ENCODE peak calls at places on chromosome 2, in seven cellular contexts. H is SJSA1, Z is left ventricle myocardium inferior, J is thyroid gland, O is OCI-LY7, F is mammary epithelial cell, C is stomach. D is an unnamed sample.

GRCh38 chr2:41602351-41602750 is 445.5 kb upstream of the PKDCC start:
- DNase-seq in H (no peak), Z (peak), J (no peak), O (no peak), F (no peak), C (no peak), D (no peak)

GRCh38 chr2:238079874-238080327 is 19.1 kb downstream of the SCLY start:
- DNase-seq in H (no peak), Z (no peak), J (no peak), O (no peak), F (no peak), C (no peak), D (no peak)

GRCh38 chr2:120605231-120605935 is 130.3 kb upstream of the GLI2 start:
- DNase-seq in H (no peak), Z (peak), J (peak), O (no peak), F (no peak), C (no peak), D (no peak)

GRCh38 chr2:8566788-8567468 is 114.9 kb upstream of the ID2 start:
- DNase-seq in H (no peak), Z (no peak), J (peak), O (no peak), F (no peak), C (no peak), D (no peak)

GRCh38 chr2:108632748-108633147 is 86.5 kb upstream of the RANBP2 start:
- DNase-seq in H (no peak), Z (no peak), J (no peak), O (no peak), F (no peak), C (no peak), D (no peak)

GRCh38 chr2:232386740-232387450 is 8.3 kb downstream of the ALPP start:
- DNase-seq in H (no peak), Z (no peak), J (peak), O (no peak), F (peak), C (no peak), D (no peak)

GRCh38 chr2:232365621-232366321 is 12.8 kb upstream of the ALPP start:
- DNase-seq in H (no peak), Z (no peak), J (no peak), O (peak), F (peak), C (no peak), D (no peak)

GRCh38 chr2:73971722-73972121 is 13.0 kb upstream of the TET3 start:
- DNase-seq in H (peak), Z (no peak), J (no peak), O (no peak), F (no peak), C (no peak), D (no peak)

GRCh38 chr2:106197878-106198277 is 3.8 kb upstream of the UXS1 start:
- DNase-seq in H (peak), Z (no peak), J (peak), O (no peak), F (peak), C (no peak), D (peak)

GRCh38 chr2:40096360-40096759 is 317.3 kb upstream of the THUMPD2 start:
- DNase-seq in H (peak), Z (no peak), J (no peak), O (no peak), F (no peak), C (no peak), D (no peak)

GRCh38 chr2:217947341-217948316 is 55.2 kb downstream of the TNS1 start:
- DNase-seq in H (no peak), Z (no peak), J (peak), O (no peak), F (no peak), C (peak), D (no peak)

GRCh38 chr2:43345391-43345813 is 119.0 kb upstream of the ZFP36L2 start:
- DNase-seq in H (no peak), Z (peak), J (peak), O (no peak), F (no peak), C (no peak), D (no peak)

GRCh38 chr2:239934571-239935171 is 90.5 kb downstream of the NDUFA10 start:
- DNase-seq in H (peak), Z (peak), J (peak), O (peak), F (no peak), C (peak), D (no peak)

GRCh38 chr2:128746356-128746755 is 427.7 kb upstream of the HS6ST1 start:
- DNase-seq in H (peak), Z (no peak), J (no peak), O (no peak), F (peak), C (no peak), D (no peak)

DNA sequence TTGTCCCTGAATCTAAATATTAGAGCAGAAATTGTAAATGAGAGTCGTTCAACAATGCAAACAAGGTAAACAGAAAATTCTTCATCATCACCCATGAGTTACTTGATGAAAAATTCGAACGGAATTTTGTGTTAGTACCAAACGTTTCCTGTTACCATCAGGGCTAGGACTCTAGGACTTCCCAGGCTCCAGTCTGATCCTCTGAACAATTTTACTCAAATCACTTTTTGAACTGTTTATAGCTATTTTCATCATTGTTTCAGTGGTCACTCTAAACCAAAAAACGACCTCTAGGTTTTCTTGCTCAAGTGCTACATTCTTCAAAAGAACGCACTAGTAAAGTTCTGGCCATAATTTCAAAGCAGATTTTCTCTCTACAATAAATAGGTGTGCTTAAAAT is 273.3 kb downstream of the MREG start:
- DNase-seq in H (peak), Z (no peak), J (no peak), O (no peak), F (no peak), C (no peak), D (no peak)
- H3K4me3 ChIP-seq in H (no peak), Z (no peak), J (no peak), O (no peak), F (no peak), C (no peak), D (no peak)

GRCh38 chr2:189791338-189792042 is 7.2 kb downstream of the PMS1 start:
- DNase-seq in H (no peak), Z (no peak), J (no peak), O (no peak), F (peak), C (no peak), D (no peak)
- H3K4me3 ChIP-seq in H (no peak), Z (no peak), J (no peak), O (no peak), F (peak), C (no peak), D (no peak)

GRCh38 chr2:85712849-85713612 is 18.9 kb downstream of the GNLY start:
- DNase-seq in H (no peak), Z (peak), J (peak), O (no peak), F (peak), C (peak), D (no peak)

GRCh38 chr2:85710687-85711577 is 16.8 kb downstream of the GNLY start:
- DNase-seq in H (peak), Z (peak), J (peak), O (no peak), F (no peak), C (no peak), D (no peak)

GRCh38 chr2:85712261-85712660 is 18.1 kb downstream of the GNLY start:
- DNase-seq in H (no peak), Z (peak), J (no peak), O (no peak), F (no peak), C (no peak), D (no peak)

GRCh38 chr2:85713836-85714235 is 19.7 kb downstream of the GNLY start:
- DNase-seq in H (no peak), Z (peak), J (peak), O (no peak), F (no peak), C (no peak), D (no peak)

GRCh38 chr2:85711578-85712060 is 17.5 kb downstream of the GNLY start:
- DNase-seq in H (no peak), Z (no peak), J (no peak), O (no peak), F (no peak), C (no peak), D (no peak)
- H3K4me3 ChIP-seq in H (no peak), Z (peak), J (peak), O (no peak), F (no peak), C (no peak), D (no peak)

GRCh38 chr2:84846041-84846663 is 34.7 kb downstream of the TRABD2A start:
- DNase-seq in H (peak), Z (no peak), J (no peak), O (peak), F (no peak), C (no peak), D (no peak)
- H3K4me3 ChIP-seq in H (no peak), Z (no peak), J (no peak), O (no peak), F (no peak), C (no peak), D (no peak)

GRCh38 chr2:1886405-1886992 is 142.2 kb upstream of the PXDN start:
- DNase-seq in H (peak), Z (peak), J (peak), O (peak), F (peak), C (peak), D (peak)
- H3K4me3 ChIP-seq in H (no peak), Z (no peak), J (no peak), O (no peak), F (no peak), C (no peak), D (no peak)

GRCh38 chr2:5695641-5696350 is 3.6 kb downstream of the SOX11 start:
- DNase-seq in H (no peak), Z (no peak), J (no peak), O (peak), F (no peak), C (no peak), D (no peak)

GRCh38 chr2:5696351-5696740 is 4.2 kb downstream of the SOX11 start:
- DNase-seq in H (no peak), Z (no peak), J (no peak), O (peak), F (no peak), C (no peak), D (no peak)

GRCh38 chr2:5697554-5697953 is 5.4 kb downstream of the SOX11 start:
- DNase-seq in H (no peak), Z (no peak), J (no peak), O (peak), F (no peak), C (no peak), D (no peak)

GRCh38 chr2:5698171-5698570 is 6.0 kb downstream of the SOX11 start:
- DNase-seq in H (no peak), Z (no peak), J (no peak), O (peak), F (no peak), C (no peak), D (no peak)

DNA sequence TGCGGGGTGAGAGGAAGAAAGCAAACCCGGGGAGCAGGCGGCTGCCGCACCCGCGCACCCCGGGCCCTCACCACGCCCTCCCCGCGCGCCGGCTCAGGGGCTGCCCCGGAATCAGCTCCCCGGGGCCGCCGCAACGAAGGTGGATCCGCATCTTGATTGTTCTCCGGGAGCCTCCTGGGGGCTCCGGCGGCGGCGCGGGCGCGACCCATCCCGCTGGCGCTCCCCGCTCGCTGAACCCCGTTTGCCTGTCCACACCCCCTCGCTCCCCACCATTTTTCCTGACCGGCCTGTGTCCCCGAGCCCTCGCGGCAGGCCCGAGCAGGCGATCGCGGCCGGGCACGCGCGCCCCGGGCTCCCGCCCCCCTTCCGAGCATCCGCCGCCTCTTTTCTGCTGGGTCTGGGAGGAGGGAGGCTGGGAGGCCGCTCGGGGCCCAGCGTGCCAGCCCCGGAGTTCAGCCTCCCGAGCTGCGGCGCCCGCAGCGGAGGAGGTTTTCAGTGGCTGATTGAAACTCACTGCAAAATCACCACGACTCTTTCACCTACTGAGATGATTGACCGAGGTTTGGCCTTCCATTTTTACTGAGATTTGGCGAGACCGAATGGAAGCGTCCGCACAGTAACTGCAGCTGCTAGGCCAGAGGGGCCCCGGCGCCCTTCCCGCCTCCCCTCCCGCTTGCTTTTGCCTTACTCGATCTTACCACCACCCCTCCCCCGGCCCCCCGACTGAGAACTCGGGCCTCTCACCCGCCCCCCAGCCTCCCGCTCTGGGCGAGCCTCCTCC is 4.7 kb downstream of the SOX11 start:
- DNase-seq in H (no peak), Z (no peak), J (no peak), O (peak), F (no peak), C (no peak), D (no peak)
- H3K4me3 ChIP-seq in H (peak), Z (peak), J (peak), O (peak), F (peak), C (peak), D (peak)

DNA sequence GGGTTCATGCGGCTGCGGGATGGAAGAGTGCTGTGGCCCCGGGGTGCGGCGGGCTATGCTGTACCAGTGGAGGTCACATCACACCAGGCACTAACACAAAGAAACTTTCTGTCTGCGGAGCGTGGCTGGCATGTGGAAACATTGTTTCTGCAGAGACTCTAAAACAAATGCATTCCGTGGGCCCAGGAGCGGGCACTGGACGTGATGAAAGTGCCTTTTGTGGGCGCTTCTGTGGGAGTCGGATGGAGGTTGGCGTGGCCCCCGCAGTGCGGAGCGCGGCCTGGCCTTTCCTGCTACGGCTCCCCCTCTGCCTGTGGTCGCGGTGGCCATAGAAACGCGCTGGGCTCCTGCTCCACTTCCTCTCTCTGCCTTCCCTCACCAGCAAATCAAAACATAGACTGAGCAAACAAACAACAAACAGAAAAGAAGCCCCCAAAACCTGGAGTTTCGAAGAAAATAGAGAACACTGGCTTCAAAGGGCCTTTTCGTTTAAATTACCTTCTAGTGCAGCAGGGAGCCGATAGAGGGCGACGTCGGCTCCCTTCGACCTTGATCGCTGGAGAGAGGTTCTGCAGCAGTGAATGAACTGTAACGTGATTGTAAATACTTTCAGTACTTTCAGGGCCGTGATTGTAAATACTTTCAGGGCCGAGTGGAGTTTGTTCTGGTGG is 51.4 kb downstream of the KIF5C start:
- DNase-seq in H (peak), Z (no peak), J (peak), O (peak), F (no peak), C (peak), D (no peak)
- H3K4me3 ChIP-seq in H (no peak), Z (no peak), J (no peak), O (no peak), F (no peak), C (peak), D (no peak)

GRCh38 chr2:235107640-235107951 is 155.8 kb downstream of the SH3BP4 start:
- DNase-seq in H (no peak), Z (no peak), J (no peak), O (no peak), F (no peak), C (no peak), D (no peak)

GRCh38 chr2:235106874-235107639 is 155.2 kb downstream of the SH3BP4 start:
- DNase-seq in H (peak), Z (peak), J (peak), O (peak), F (peak), C (peak), D (no peak)

GRCh38 chr2:235102987-235103386 is 151.2 kb downstream of the SH3BP4 start:
- DNase-seq in H (no peak), Z (no peak), J (no peak), O (no peak), F (no peak), C (no peak), D (no peak)

DNA sequence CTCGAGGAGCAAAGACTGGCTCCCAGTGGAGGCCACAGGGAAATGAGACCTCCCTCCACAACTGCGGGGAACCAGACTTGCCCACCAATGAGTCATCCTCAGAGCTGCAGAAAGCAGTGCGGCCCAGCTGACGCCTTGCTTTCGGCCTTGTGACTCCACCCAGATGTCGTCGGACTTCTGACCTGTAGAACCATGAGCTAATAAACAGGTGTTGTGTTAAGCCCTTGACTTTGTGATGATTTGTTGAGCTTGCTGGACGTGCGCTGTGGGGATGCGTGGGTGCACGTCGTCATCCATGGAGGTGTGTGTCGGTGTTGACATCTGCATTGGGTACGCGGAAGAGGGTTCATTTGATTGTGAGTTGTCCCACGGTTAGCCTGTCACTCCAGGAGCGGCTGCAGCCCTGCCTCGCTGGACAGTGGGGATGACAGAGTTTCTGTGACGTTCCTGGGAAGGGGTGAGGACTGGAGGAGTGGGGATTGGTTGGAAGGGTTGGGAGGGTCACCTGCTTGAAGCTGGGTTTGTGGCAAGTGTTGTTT is 154.1 kb downstream of the SH3BP4 start:
- DNase-seq in H (peak), Z (no peak), J (no peak), O (no peak), F (no peak), C (no peak), D (no peak)
- H3K4me3 ChIP-seq in H (no peak), Z (no peak), J (no peak), O (no peak), F (no peak), C (no peak), D (no peak)

D was measured in AG04449.